ENCODE peak calls at places on chromosome 17, in six cellular contexts. Z, A, R, C, E and U are unnamed samples.

GRCh38 chr17:75693500-75694481 is 26.7 kb downstream of the SAP30BP start:
- DNase-seq in R (no peak), Z (peak; percentile 15), E (peak; percentile 86), C (no peak), A (peak; percentile 65), U (peak; percentile 93)

GRCh38 chr17:7982666-7983065 is 19.7 kb upstream of the GUCY2D start:
- DNase-seq in Z (peak; percentile 16), A (no peak), E (peak; percentile 32), R (no peak), C (no peak), U (no peak)

GRCh38 chr17:71625330-71625729 is 495.5 kb upstream of the SOX9 start:
- DNase-seq in Z (peak; percentile 2), R (no peak), E (no peak), A (no peak), C (no peak), U (no peak)

GRCh38 chr17:7997186-7997585 is 5.2 kb upstream of the GUCY2D start:
- DNase-seq in E (peak; percentile 44), A (peak; percentile 15), C (no peak), R (no peak), Z (peak; percentile 90), U (peak; percentile 52)

GRCh38 chr17:39193346-39193745 is 4.1 kb downstream of the CACNB1 start:
- DNase-seq in A (no peak), R (no peak), C (no peak), Z (no peak), E (no peak), U (no peak)

GRCh38 chr17:4693416-4693815 is 10.5 kb downstream of the PELP1 start:
- DNase-seq in Z (no peak), R (no peak), A (no peak), E (no peak), C (no peak), U (no peak)

GRCh38 chr17:15892679-15893332 is 52.1 kb upstream of the ADORA2B start:
- DNase-seq in C (no peak), A (no peak), R (no peak), E (no peak), Z (no peak), U (peak; percentile 46)

GRCh38 chr17:32504166-32504990 is 17.6 kb downstream of the CDK5R1 start:
- DNase-seq in R (no peak), A (peak; percentile 89), C (no peak), Z (no peak), E (no peak), U (no peak)

GRCh38 chr17:43974541-43975315 is 21.0 kb upstream of the PYY start:
- DNase-seq in Z (no peak), C (no peak), E (no peak), R (no peak), A (no peak), U (no peak)

GRCh38 chr17:46944931-46945330 is 22.0 kb downstream of the GOSR2 start:
- DNase-seq in Z (no peak), C (no peak), A (no peak), E (no peak), R (no peak), U (no peak)

GRCh38 chr17:40442392-40443195 is 656 bp upstream of the IGFBP4 start:
- DNase-seq in A (peak; percentile 77), C (no peak), R (no peak), E (peak; percentile 41), Z (peak; percentile 66), U (no peak)

GRCh38 chr17:37050905-37051304 is 102.2 kb downstream of the AATF start:
- DNase-seq in A (no peak), C (no peak), Z (no peak), E (no peak), R (no peak), U (no peak)

GRCh38 chr17:13030459-13031305 is 12.9 kb upstream of the ELAC2 start:
- DNase-seq in C (peak; percentile 13), E (peak; percentile 72), R (no peak), A (no peak), Z (peak; percentile 74), U (peak; percentile 34)

GRCh38 chr17:48597775-48598631 is 4.4 kb upstream of the HOXB5 start:
- DNase-seq in C (no peak), R (peak; percentile 87), Z (peak; percentile 65), A (peak; percentile 83), E (peak; percentile 96), U (peak; percentile 47)

GRCh38 chr17:6775871-6776405 is at the start of gene FBXO39:
- DNase-seq in E (no peak), R (peak; percentile 75), C (no peak), Z (peak; percentile 79), A (no peak), U (no peak)

GRCh38 chr17:36760425-36760824 is 159.0 kb downstream of the MRM1 start:
- DNase-seq in C (no peak), A (peak; percentile 9), Z (no peak), E (no peak), R (no peak), U (no peak)

GRCh38 chr17:16313159-16314090 is 39.8 kb downstream of the CENPV start:
- DNase-seq in R (no peak), A (no peak), Z (no peak), E (no peak), C (peak; percentile 65), U (no peak)

GRCh38 chr17:8122923-8123694 is 797 bp downstream of the HES7 start:
- DNase-seq in R (peak; percentile 80), C (no peak), E (peak; percentile 39), A (no peak), Z (peak; percentile 44), U (peak; percentile 42)

GRCh38 chr17:66488874-66489273 is 186.5 kb downstream of the PRKCA start:
- DNase-seq in R (no peak), A (no peak), Z (no peak), C (no peak), E (no peak), U (no peak)

GRCh38 chr17:64739316-64740058 is 77.4 kb upstream of the SMURF2 start:
- DNase-seq in C (peak; percentile 27), Z (peak; percentile 55), R (no peak), A (no peak), E (peak; percentile 39), U (peak; percentile 42)

GRCh38 chr17:65027305-65027704 is 29.2 kb downstream of the GNA13 start:
- DNase-seq in C (no peak), R (no peak), Z (peak; percentile 75), E (peak; percentile 69), A (no peak), U (peak; percentile 74)

GRCh38 chr17:72120878-72121163 is at the start of gene SOX9:
- DNase-seq in E (peak; percentile 97), C (peak; percentile 87), R (peak; percentile 85), A (no peak), Z (peak; percentile 97), U (peak; percentile 98)

GRCh38 chr17:7550359-7550758 is 1.5 kb downstream of the TNFSF12 start:
- DNase-seq in Z (no peak), R (no peak), C (no peak), E (no peak), A (no peak), U (no peak)

GRCh38 chr17:73815474-73815873 is 171.2 kb upstream of the SDK2 start:
- DNase-seq in E (no peak), R (no peak), C (no peak), Z (peak; percentile 73), A (no peak), U (no peak)

DNA sequence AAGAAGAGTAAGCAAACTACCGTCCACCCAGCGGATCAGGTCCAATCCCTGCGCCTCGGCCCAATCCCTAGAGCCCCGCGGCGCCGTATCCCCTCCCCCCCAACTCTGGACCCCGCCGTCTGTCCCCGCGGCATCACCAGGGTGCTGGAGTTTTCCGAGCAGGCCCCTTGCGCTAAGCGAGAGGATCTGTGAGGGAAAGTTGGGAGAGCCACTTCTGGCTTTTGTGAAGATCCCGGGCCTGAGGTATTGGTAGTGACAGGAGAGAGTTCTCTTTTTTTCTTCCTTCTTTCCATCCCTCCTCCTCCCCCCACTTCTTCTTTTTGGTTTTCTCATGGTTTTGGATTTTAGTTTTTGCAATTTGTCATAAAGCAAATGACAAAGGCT is 3.5 kb upstream of the DLX4 start:
- DNase-seq in A (no peak), C (no peak), R (peak; percentile 54), Z (peak; percentile 65), E (no peak), U (no peak)
- H3K4me3 ChIP-seq in A (no peak overlapping the region), C (no peak overlapping the region), R (no peak overlapping the region), Z (peak overlapping the region; percentile 53), E (no peak overlapping the region), U (no peak overlapping the region)

DNA sequence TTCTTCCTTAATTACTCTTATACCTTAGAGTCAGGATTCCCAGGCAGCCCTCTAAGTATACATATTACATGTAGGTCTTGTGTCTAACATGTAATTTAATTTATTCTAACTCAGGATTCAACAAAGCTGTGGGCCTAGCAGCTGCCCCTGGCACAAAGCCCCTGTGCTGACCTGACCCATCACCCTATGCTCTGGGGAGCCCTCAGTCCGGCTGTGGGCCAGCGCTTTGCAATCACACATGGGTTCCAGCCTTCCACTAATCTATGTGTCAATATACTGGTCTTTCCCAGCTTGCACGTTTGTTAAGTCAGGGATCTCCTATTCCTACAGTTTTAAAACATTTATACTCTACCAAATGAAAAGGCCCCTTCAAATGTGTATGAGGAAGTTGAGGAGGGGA is 62.7 kb upstream of the SREBF1 start:
- DNase-seq in C (no peak), A (no peak), R (no peak), Z (no peak), E (no peak), U (no peak)
- H3K27ac ChIP-seq in C (no peak overlapping the region), A (no peak overlapping the region), R (no peak overlapping the region), Z (no peak overlapping the region), E (no peak overlapping the region), U (no peak overlapping the region)

GRCh38 chr17:3598078-3598477 is 11.1 kb downstream of the TRPV1 start:
- DNase-seq in C (no peak), E (no peak), Z (no peak), A (no peak), R (no peak), U (no peak)

GRCh38 chr17:3603119-3603869 is 5.9 kb downstream of the TRPV1 start:
- DNase-seq in C (peak; percentile 33), R (no peak), A (no peak), Z (no peak), E (peak; percentile 45), U (peak; percentile 98)

GRCh38 chr17:3603870-3604259 is 5.3 kb downstream of the TRPV1 start:
- DNase-seq in R (no peak), E (no peak), Z (no peak), A (no peak), C (no peak), U (no peak)

GRCh38 chr17:3600529-3601205 is 8.5 kb downstream of the TRPV1 start:
- DNase-seq in E (no peak), R (no peak), Z (no peak), A (no peak), C (no peak), U (no peak)

GRCh38 chr17:3602499-3602898 is 6.7 kb downstream of the TRPV1 start:
- DNase-seq in E (peak; percentile 40), Z (peak; percentile 94), A (no peak), R (no peak), C (no peak), U (no peak)
- TF ChIP-seq CTCF in E (no peak), Z (peak; percentile 63), A (no peak), R (peak; percentile 30), C (peak; percentile 25), U (peak; percentile 27)

GRCh38 chr17:82457071-82457789 is 1.3 kb upstream of the NARF start:
- DNase-seq in R (peak; percentile 20), C (no peak), Z (no peak), A (no peak), E (no peak), U (no peak)
- H3K4me3 ChIP-seq in R (no peak overlapping the region), C (peak overlapping the region; percentile 82), Z (peak overlapping the region; percentile 93), A (no peak overlapping the region), E (peak overlapping the region; percentile 43), U (peak overlapping the region; percentile 88)